ENCODE peak calls at places on chromosomes 12 and 14, in six cellular contexts. One of them, this sample, is unnamed.
A peak's percentile ranks its signal among the peaks of the same experiment; 100 is the strongest.

GRCh38 chr12:44915958-44916357 is 39.8 kb upstream of the NELL2 start:
- DNase-seq in dorsolateral prefrontal cortex: no peak
- DNase-seq in fibroblast of mammary gland: no peak
- DNase-seq in fibroblast of pulmonary artery: no peak
- DNase-seq in IMR-90: no peak
- DNase-seq in heart left ventricle: no peak
- DNase-seq in this sample: no peak

GRCh38 chr12:119578112-119578511 is 15.5 kb upstream of the TMEM233 start:
- DNase-seq in heart left ventricle: no peak
- DNase-seq in fibroblast of mammary gland: peak; percentile 37
- DNase-seq in IMR-90: no peak
- DNase-seq in fibroblast of pulmonary artery: no peak
- DNase-seq in dorsolateral prefrontal cortex: no peak
- DNase-seq in this sample: no peak

GRCh38 chr12:121444842-121445202 is 44.9 kb downstream of the RNF34 start:
- DNase-seq in dorsolateral prefrontal cortex: no peak
- DNase-seq in heart left ventricle: no peak
- DNase-seq in IMR-90: no peak
- DNase-seq in fibroblast of pulmonary artery: no peak
- DNase-seq in fibroblast of mammary gland: no peak
- DNase-seq in this sample: no peak

GRCh38 chr12:52308807-52309425 is 12.3 kb downstream of the KRT83 start:
- DNase-seq in fibroblast of mammary gland: no peak
- DNase-seq in IMR-90: no peak
- DNase-seq in fibroblast of pulmonary artery: no peak
- DNase-seq in dorsolateral prefrontal cortex: no peak
- DNase-seq in heart left ventricle: no peak
- DNase-seq in this sample: no peak

GRCh38 chr12:27754795-27755194 is 25.2 kb upstream of the KLHL42 start:
- DNase-seq in fibroblast of mammary gland: no peak
- DNase-seq in dorsolateral prefrontal cortex: no peak
- DNase-seq in fibroblast of pulmonary artery: no peak
- DNase-seq in IMR-90: no peak
- DNase-seq in heart left ventricle: no peak
- DNase-seq in this sample: no peak

GRCh38 chr14:28381656-28382055 is 384.9 kb upstream of the FOXG1 start:
- DNase-seq in dorsolateral prefrontal cortex: no peak
- DNase-seq in heart left ventricle: no peak
- DNase-seq in fibroblast of pulmonary artery: peak; percentile 42
- DNase-seq in fibroblast of mammary gland: peak; percentile 24
- DNase-seq in IMR-90: no peak
- DNase-seq in this sample: no peak

GRCh38 chr12:45286621-45287020 is 70.7 kb downstream of the ANO6 start:
- DNase-seq in heart left ventricle: no peak
- DNase-seq in fibroblast of pulmonary artery: no peak
- DNase-seq in IMR-90: no peak
- DNase-seq in dorsolateral prefrontal cortex: no peak
- DNase-seq in fibroblast of mammary gland: no peak
- DNase-seq in this sample: no peak

GRCh38 chr14:34450958-34451357 is 11.1 kb downstream of the SPTSSA start:
- DNase-seq in dorsolateral prefrontal cortex: no peak
- DNase-seq in fibroblast of pulmonary artery: no peak
- DNase-seq in heart left ventricle: no peak
- DNase-seq in fibroblast of mammary gland: no peak
- DNase-seq in IMR-90: no peak
- DNase-seq in this sample: no peak

GRCh38 chr12:7130791-7131501 is 775 bp downstream of the CLSTN3 start:
- DNase-seq in dorsolateral prefrontal cortex: peak; percentile 52
- DNase-seq in heart left ventricle: peak; percentile 59
- DNase-seq in fibroblast of pulmonary artery: peak; percentile 44
- DNase-seq in IMR-90: peak; percentile 52
- DNase-seq in fibroblast of mammary gland: peak; percentile 42
- DNase-seq in this sample: peak; percentile 83

DNA sequence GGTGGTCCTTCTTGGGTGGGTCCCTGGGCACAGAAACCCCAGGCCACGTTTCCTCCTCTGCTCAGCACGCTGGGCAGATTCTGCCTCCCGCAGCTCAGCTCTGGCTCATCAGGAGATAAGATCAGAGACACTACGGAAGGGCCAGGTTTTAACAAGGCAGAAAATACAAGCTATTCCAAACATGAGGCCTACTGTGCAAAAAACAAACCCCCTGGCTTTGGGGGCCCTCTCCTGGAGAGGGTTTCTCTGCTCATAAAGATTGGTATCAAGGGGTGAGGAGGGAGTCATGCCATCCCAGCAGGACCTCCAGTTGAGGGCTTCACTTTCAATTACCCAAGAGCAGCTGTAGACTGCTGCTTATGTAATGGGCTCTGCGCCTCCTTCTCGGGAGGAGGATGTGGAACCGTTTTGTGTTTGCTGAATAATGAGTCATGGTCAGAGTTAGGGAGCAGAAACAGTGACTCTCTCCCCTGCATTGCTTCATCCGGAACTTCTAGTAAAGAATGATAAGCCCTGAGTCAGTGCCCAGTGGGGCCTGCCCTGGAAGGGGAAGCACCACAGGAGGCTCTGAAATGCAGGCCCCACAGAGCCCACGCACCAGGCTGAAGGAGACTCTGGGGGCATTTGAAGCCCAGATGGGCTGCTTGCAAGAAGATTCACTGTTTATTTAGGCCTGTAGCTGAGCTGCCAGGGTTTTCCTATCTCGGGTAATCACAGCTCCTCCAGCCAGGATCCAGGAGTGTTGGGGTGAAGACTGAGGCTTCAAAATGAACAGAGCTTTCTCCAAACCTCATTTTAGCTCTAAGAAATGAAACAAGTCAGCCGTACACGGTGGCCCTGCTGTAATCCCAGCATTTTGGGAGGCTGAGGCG is 79.3 kb downstream of the SSPN start:
- DNase-seq in heart left ventricle: peak; percentile 89
- DNase-seq in fibroblast of pulmonary artery: peak; percentile 99
- DNase-seq in dorsolateral prefrontal cortex: peak; percentile 68
- DNase-seq in IMR-90: peak; percentile 100
- DNase-seq in fibroblast of mammary gland: peak; percentile 99
- DNase-seq in this sample: no peak
- TF ChIP-seq CTCF in heart left ventricle: no peak
- TF ChIP-seq CTCF in fibroblast of pulmonary artery: no peak
- TF ChIP-seq CTCF in dorsolateral prefrontal cortex: peak; percentile 30
- TF ChIP-seq CTCF in IMR-90: peak; percentile 16
- TF ChIP-seq CTCF in fibroblast of mammary gland: peak; percentile 3
- TF ChIP-seq CTCF in this sample: no peak

GRCh38 chr14:20622816-20623291 is 18.6 kb downstream of the OR6S1 start:
- DNase-seq in IMR-90: no peak
- DNase-seq in fibroblast of pulmonary artery: no peak
- DNase-seq in dorsolateral prefrontal cortex: no peak
- DNase-seq in fibroblast of mammary gland: no peak
- DNase-seq in heart left ventricle: no peak
- DNase-seq in this sample: no peak

GRCh38 chr14:20626274-20626673 is 15.2 kb downstream of the OR6S1 start:
- DNase-seq in dorsolateral prefrontal cortex: no peak
- DNase-seq in fibroblast of mammary gland: no peak
- DNase-seq in heart left ventricle: no peak
- DNase-seq in fibroblast of pulmonary artery: no peak
- DNase-seq in IMR-90: no peak
- DNase-seq in this sample: no peak

GRCh38 chr14:20623798-20624197 is 17.7 kb downstream of the OR6S1 start:
- DNase-seq in fibroblast of mammary gland: no peak
- DNase-seq in IMR-90: no peak
- DNase-seq in dorsolateral prefrontal cortex: no peak
- DNase-seq in fibroblast of pulmonary artery: no peak
- DNase-seq in heart left ventricle: no peak
- DNase-seq in this sample: no peak

GRCh38 chr14:20627337-20628032 is 14.0 kb downstream of the OR6S1 start:
- DNase-seq in dorsolateral prefrontal cortex: no peak
- DNase-seq in IMR-90: no peak
- DNase-seq in heart left ventricle: no peak
- DNase-seq in fibroblast of pulmonary artery: peak; percentile 42
- DNase-seq in fibroblast of mammary gland: no peak
- DNase-seq in this sample: no peak

GRCh38 chr14:20624495-20625070 is 16.9 kb downstream of the OR6S1 start:
- DNase-seq in heart left ventricle: peak; percentile 52
- DNase-seq in fibroblast of pulmonary artery: peak; percentile 76
- DNase-seq in dorsolateral prefrontal cortex: no peak
- DNase-seq in IMR-90: peak; percentile 60
- DNase-seq in fibroblast of mammary gland: peak; percentile 83
- DNase-seq in this sample: no peak
- H3K4me3 ChIP-seq in heart left ventricle: peak overlapping the region; percentile 9
- H3K4me3 ChIP-seq in fibroblast of pulmonary artery: peak overlapping the region; percentile 59
- H3K4me3 ChIP-seq in dorsolateral prefrontal cortex: peak overlapping the region; percentile 39
- H3K4me3 ChIP-seq in IMR-90: peak overlapping the region; percentile 81
- H3K4me3 ChIP-seq in fibroblast of mammary gland: peak overlapping the region; percentile 78
- H3K4me3 ChIP-seq in this sample: no peak overlapping the region

GRCh38 chr12:51269174-51270066 is 795 bp downstream of the SMAGP start:
- DNase-seq in dorsolateral prefrontal cortex: no peak
- DNase-seq in fibroblast of pulmonary artery: peak; percentile 39
- DNase-seq in heart left ventricle: peak; percentile 34
- DNase-seq in IMR-90: no peak
- DNase-seq in fibroblast of mammary gland: peak; percentile 36
- DNase-seq in this sample: peak; percentile 83
- TF ChIP-seq CTCF in dorsolateral prefrontal cortex: no peak
- TF ChIP-seq CTCF in fibroblast of pulmonary artery: peak; percentile 20
- TF ChIP-seq CTCF in heart left ventricle: peak; percentile 24
- TF ChIP-seq CTCF in IMR-90: peak; percentile 28
- TF ChIP-seq CTCF in fibroblast of mammary gland: peak; percentile 23
- TF ChIP-seq CTCF in this sample: peak; percentile 79

GRCh38 chr14:100158566-100159106 is 809 bp downstream of the DEGS2 start:
- DNase-seq in dorsolateral prefrontal cortex: no peak
- DNase-seq in heart left ventricle: no peak
- DNase-seq in fibroblast of mammary gland: no peak
- DNase-seq in fibroblast of pulmonary artery: no peak
- DNase-seq in IMR-90: no peak
- DNase-seq in this sample: no peak
- H3K4me3 ChIP-seq in dorsolateral prefrontal cortex: peak overlapping the region; percentile 67
- H3K4me3 ChIP-seq in heart left ventricle: peak overlapping the region; percentile 35
- H3K4me3 ChIP-seq in fibroblast of mammary gland: no peak overlapping the region
- H3K4me3 ChIP-seq in fibroblast of pulmonary artery: no peak overlapping the region
- H3K4me3 ChIP-seq in IMR-90: no peak overlapping the region
- H3K4me3 ChIP-seq in this sample: peak overlapping the region; percentile 53